ENCODE peak calls at places on chromosomes 3 and 15, in four cellular contexts. C is sigmoid colon, I is ovary, R is A549. Q is an unnamed sample.

GRCh38 chr3:174955513-174956001 is 96.4 kb downstream of the NAALADL2 start:
- DNase-seq in C (no peak), I (no peak), R (peak; percentile 28), Q (no peak)

GRCh38 chr3:21795152-21795837 is 44.3 kb upstream of the ZNF385D start:
- DNase-seq in C (no peak), I (no peak), R (no peak), Q (no peak)

GRCh38 chr15:100095896-100096600 is 245.7 kb downstream of the ADAMTS17 start:
- DNase-seq in C (no peak), I (no peak), R (no peak), Q (no peak)

GRCh38 chr3:33315826-33316225 is 38.6 kb downstream of the FBXL2 start:
- DNase-seq in C (no peak), I (no peak), R (no peak), Q (no peak)

GRCh38 chr3:14127516-14128161 is 2.8 kb downstream of the TMEM43 start:
- DNase-seq in C (no peak), I (no peak), R (no peak), Q (no peak)

GRCh38 chr3:164233951-164234350 is 844.3 kb downstream of the SI start:
- DNase-seq in C (no peak), I (no peak), R (no peak), Q (no peak)

GRCh38 chr3:190083631-190084030 is 37.1 kb downstream of the P3H2 start:
- DNase-seq in C (no peak), I (no peak), R (no peak), Q (no peak)

GRCh38 chr15:22916606-22917350 is 63.4 kb downstream of the CYFIP1 start:
- DNase-seq in C (no peak), I (no peak), R (no peak), Q (no peak)

GRCh38 chr3:35789039-35789438 is 149.7 kb downstream of the ARPP21 start:
- DNase-seq in C (no peak), I (no peak), R (no peak), Q (no peak)

DNA sequence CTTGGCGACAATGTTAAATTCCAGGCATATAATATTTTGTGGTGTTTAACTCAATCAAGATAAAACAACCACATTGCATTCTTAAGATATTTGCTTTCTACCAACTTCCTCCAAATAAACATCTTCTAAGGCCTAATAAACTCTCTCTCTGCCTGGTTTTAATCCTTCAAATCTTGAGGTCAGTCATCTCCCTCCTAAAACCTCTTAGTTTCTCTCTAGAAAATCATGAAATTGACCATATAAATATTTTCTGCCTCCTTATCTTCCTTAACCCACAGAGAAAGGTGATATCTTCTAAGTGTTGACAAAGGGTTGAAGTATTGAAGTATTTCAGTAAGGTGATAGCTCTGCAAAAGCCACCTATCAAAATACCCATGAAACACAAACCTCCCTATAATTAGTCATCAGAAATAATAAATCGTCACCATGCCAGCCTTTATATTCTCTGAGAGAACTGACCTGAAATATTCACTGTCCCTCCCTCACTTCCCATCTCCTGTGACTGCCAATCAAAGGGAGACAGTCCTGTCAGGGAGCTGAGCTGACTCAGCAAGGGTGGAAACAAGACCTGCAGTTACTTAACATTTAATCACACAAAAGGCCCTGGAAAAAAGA is 1261.1 kb downstream of the ROBO1 start:
- DNase-seq in C (no peak), I (no peak), R (no peak), Q (no peak)
- TF ChIP-seq EP300 in C (no peak), I (no peak), R (no peak), Q (no peak)

GRCh38 chr3:108319428-108320053 is 23.2 kb downstream of the HHLA2 start:
- DNase-seq in C (no peak), I (no peak), R (no peak), Q (no peak)

GRCh38 chr3:108311797-108312196 is 15.4 kb downstream of the HHLA2 start:
- DNase-seq in C (no peak), I (no peak), R (no peak), Q (no peak)

GRCh38 chr3:108312656-108313055 is 16.3 kb downstream of the HHLA2 start:
- DNase-seq in C (no peak), I (no peak), R (no peak), Q (no peak)

GRCh38 chr3:108320746-108321350 is 24.5 kb downstream of the HHLA2 start:
- DNase-seq in C (no peak), I (no peak), R (no peak), Q (no peak)

DNA sequence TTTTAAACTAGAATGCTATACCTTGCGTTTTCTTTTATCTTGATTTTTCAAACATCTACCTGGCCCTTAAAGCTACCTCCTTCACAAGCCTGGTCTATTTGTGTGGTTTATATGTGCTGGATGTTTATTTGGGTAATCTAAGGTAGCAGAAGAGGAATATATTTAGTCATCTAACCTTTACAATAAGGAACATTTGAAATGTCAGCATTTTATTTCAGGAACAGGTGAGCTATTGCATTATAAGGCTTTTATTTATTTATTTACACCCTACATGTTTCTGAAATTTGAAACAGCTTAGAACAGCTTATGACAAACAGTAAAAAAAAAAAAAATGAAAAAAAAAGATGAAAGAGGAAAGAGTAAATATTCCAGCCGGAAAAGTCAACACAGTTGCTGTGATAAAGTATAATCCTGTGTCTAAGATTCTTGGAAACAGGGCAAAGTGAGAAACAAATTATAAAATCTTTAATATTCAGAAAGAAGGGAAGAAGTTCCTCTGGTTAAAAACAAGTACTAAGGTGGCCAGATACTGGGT is 19.5 kb downstream of the HHLA2 start:
- DNase-seq in C (no peak), I (no peak), R (no peak), Q (no peak)
- H3K27ac ChIP-seq in C (no peak overlapping the region), I (no peak overlapping the region), R (no peak overlapping the region), Q (no peak overlapping the region)

DNA sequence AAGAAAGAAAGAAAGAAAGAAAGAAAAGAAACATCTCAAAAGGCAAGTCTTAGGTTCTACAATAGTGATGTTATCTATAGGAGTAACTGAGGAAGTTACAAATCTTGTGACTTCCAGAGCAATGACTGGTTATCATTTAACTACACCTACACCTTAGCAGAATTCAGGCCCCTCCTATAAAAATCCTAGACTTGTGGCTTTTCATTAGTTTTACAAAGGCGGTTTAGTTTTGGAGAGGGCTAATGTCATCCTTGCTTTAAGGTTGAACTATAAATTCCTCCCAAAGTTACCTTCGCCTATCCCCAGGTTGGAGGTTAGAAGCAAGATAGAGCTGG is 4.1 kb upstream of the SCAP start:
- DNase-seq in C (no peak), I (no peak), R (no peak), Q (no peak)
- TF ChIP-seq EP300 in C (no peak), I (no peak), R (no peak), Q (no peak)

GRCh38 chr3:107958151-107958550 is 132.7 kb downstream of the CD47 start:
- DNase-seq in C (no peak), I (no peak), R (no peak), Q (no peak)
- H3K27ac ChIP-seq in C (peak overlapping the region; percentile 84), I (no peak overlapping the region), R (no peak overlapping the region), Q (no peak overlapping the region)

GRCh38 chr3:197490098-197490497 is 65.7 kb downstream of the BDH1 start:
- DNase-seq in C (no peak), I (no peak), R (peak; percentile 56), Q (no peak)
- TF ChIP-seq EP300 in C (no peak), I (no peak), R (peak; percentile 60), Q (no peak)

GRCh38 chr3:146165844-146166243 is 4.9 kb upstream of the PLOD2 start:
- DNase-seq in C (no peak), I (no peak), R (no peak), Q (no peak)
- H3K27ac ChIP-seq in C (peak overlapping the region; percentile 70), I (no peak overlapping the region), R (peak overlapping the region; percentile 87), Q (no peak overlapping the region)

Q was measured in H1.